ENCODE peak calls at places on chromosomes 6 and 20, in seven cellular contexts. One of them, this sample, is unnamed.

GRCh38 chr6:5109436-5109835 is 24.3 kb downstream of the PPP1R3G start:
- DNase-seq in hepatocyte: no peak
- DNase-seq in upper lobe of right lung: no peak
- DNase-seq in A549: no peak
- DNase-seq in fibroblast of lung: no peak
- DNase-seq in dorsolateral prefrontal cortex: no peak
- DNase-seq in tibial artery: no peak
- DNase-seq in this sample: no peak

GRCh38 chr6:113147544-113147943 is 709.6 kb upstream of the MARCKS start:
- DNase-seq in hepatocyte: no peak
- DNase-seq in upper lobe of right lung: no peak
- DNase-seq in fibroblast of lung: peak
- DNase-seq in A549: no peak
- DNase-seq in dorsolateral prefrontal cortex: no peak
- DNase-seq in tibial artery: no peak
- DNase-seq in this sample: peak

GRCh38 chr20:33929917-33930316 is 63.8 kb upstream of the RALY start:
- DNase-seq in A549: no peak
- DNase-seq in dorsolateral prefrontal cortex: no peak
- DNase-seq in tibial artery: no peak
- DNase-seq in hepatocyte: no peak
- DNase-seq in upper lobe of right lung: no peak
- DNase-seq in fibroblast of lung: no peak
- DNase-seq in this sample: no peak

GRCh38 chr6:157292202-157292601 is 31.1 kb downstream of the TMEM242 start:
- DNase-seq in hepatocyte: no peak
- DNase-seq in upper lobe of right lung: no peak
- DNase-seq in fibroblast of lung: no peak
- DNase-seq in A549: no peak
- DNase-seq in tibial artery: no peak
- DNase-seq in dorsolateral prefrontal cortex: no peak
- DNase-seq in this sample: no peak

GRCh38 chr6:142387997-142388815 is 86.4 kb downstream of the ADGRG6 start:
- DNase-seq in fibroblast of lung: peak
- DNase-seq in dorsolateral prefrontal cortex: no peak
- DNase-seq in A549: peak
- DNase-seq in tibial artery: no peak
- DNase-seq in hepatocyte: peak
- DNase-seq in upper lobe of right lung: no peak
- DNase-seq in this sample: no peak

GRCh38 chr6:169207482-169207881 is 46.2 kb downstream of the THBS2 start:
- DNase-seq in fibroblast of lung: no peak
- DNase-seq in tibial artery: no peak
- DNase-seq in A549: no peak
- DNase-seq in hepatocyte: no peak
- DNase-seq in dorsolateral prefrontal cortex: no peak
- DNase-seq in upper lobe of right lung: no peak
- DNase-seq in this sample: no peak

GRCh38 chr6:43834528-43835145 is 64.6 kb downstream of the VEGFA start:
- DNase-seq in fibroblast of lung: no peak
- DNase-seq in upper lobe of right lung: no peak
- DNase-seq in hepatocyte: no peak
- DNase-seq in tibial artery: no peak
- DNase-seq in dorsolateral prefrontal cortex: no peak
- DNase-seq in A549: no peak
- DNase-seq in this sample: no peak

GRCh38 chr20:50561379-50562078 is 51.3 kb downstream of the PTPN1 start:
- DNase-seq in tibial artery: no peak
- DNase-seq in A549: peak
- DNase-seq in fibroblast of lung: peak
- DNase-seq in hepatocyte: peak
- DNase-seq in upper lobe of right lung: no peak
- DNase-seq in dorsolateral prefrontal cortex: no peak
- DNase-seq in this sample: peak

GRCh38 chr6:37514840-37515239 is 15.1 kb upstream of the CCDC167 start:
- DNase-seq in tibial artery: no peak
- DNase-seq in hepatocyte: no peak
- DNase-seq in dorsolateral prefrontal cortex: no peak
- DNase-seq in fibroblast of lung: no peak
- DNase-seq in A549: no peak
- DNase-seq in upper lobe of right lung: no peak
- DNase-seq in this sample: no peak

GRCh38 chr6:73796881-73797280 is 100.9 kb downstream of the CD109 start:
- DNase-seq in fibroblast of lung: no peak
- DNase-seq in tibial artery: no peak
- DNase-seq in upper lobe of right lung: no peak
- DNase-seq in dorsolateral prefrontal cortex: no peak
- DNase-seq in hepatocyte: no peak
- DNase-seq in A549: no peak
- DNase-seq in this sample: no peak

GRCh38 chr6:121435444-121436069 is at the start of gene GJA1:
- DNase-seq in dorsolateral prefrontal cortex: no peak
- DNase-seq in upper lobe of right lung: no peak
- DNase-seq in tibial artery: peak
- DNase-seq in hepatocyte: peak
- DNase-seq in A549: peak
- DNase-seq in fibroblast of lung: peak
- DNase-seq in this sample: peak

GRCh38 chr6:22612241-22612640 is 42.9 kb downstream of the HDGFL1 start:
- DNase-seq in dorsolateral prefrontal cortex: no peak
- DNase-seq in fibroblast of lung: peak
- DNase-seq in A549: no peak
- DNase-seq in upper lobe of right lung: no peak
- DNase-seq in tibial artery: no peak
- DNase-seq in hepatocyte: no peak
- DNase-seq in this sample: no peak

GRCh38 chr20:44064501-44065400 is 122.2 kb downstream of the JPH2 start:
- DNase-seq in dorsolateral prefrontal cortex: no peak
- DNase-seq in upper lobe of right lung: no peak
- DNase-seq in hepatocyte: no peak
- DNase-seq in A549: no peak
- DNase-seq in tibial artery: no peak
- DNase-seq in fibroblast of lung: no peak
- DNase-seq in this sample: no peak

GRCh38 chr6:37021356-37022129 is 16.1 kb downstream of the FGD2 start:
- DNase-seq in fibroblast of lung: peak
- DNase-seq in tibial artery: no peak
- DNase-seq in dorsolateral prefrontal cortex: no peak
- DNase-seq in upper lobe of right lung: no peak
- DNase-seq in hepatocyte: peak
- DNase-seq in A549: peak
- DNase-seq in this sample: no peak

GRCh38 chr6:36216559-36216958 is 20.0 kb downstream of the BRPF3 start:
- DNase-seq in tibial artery: no peak
- DNase-seq in hepatocyte: no peak
- DNase-seq in A549: no peak
- DNase-seq in upper lobe of right lung: no peak
- DNase-seq in fibroblast of lung: peak
- DNase-seq in dorsolateral prefrontal cortex: no peak
- DNase-seq in this sample: no peak

GRCh38 chr20:41249781-41250281 is 67.7 kb downstream of the ZHX3 start:
- DNase-seq in hepatocyte: peak
- DNase-seq in tibial artery: no peak
- DNase-seq in upper lobe of right lung: no peak
- DNase-seq in dorsolateral prefrontal cortex: no peak
- DNase-seq in fibroblast of lung: peak
- DNase-seq in A549: peak
- DNase-seq in this sample: peak

GRCh38 chr20:41247523-41248370 is 69.8 kb downstream of the ZHX3 start:
- DNase-seq in tibial artery: no peak
- DNase-seq in upper lobe of right lung: no peak
- DNase-seq in dorsolateral prefrontal cortex: no peak
- DNase-seq in hepatocyte: no peak
- DNase-seq in A549: no peak
- DNase-seq in fibroblast of lung: no peak
- DNase-seq in this sample: no peak

GRCh38 chr20:41245086-41245707 is 72.3 kb downstream of the ZHX3 start:
- DNase-seq in fibroblast of lung: peak
- DNase-seq in hepatocyte: no peak
- DNase-seq in upper lobe of right lung: no peak
- DNase-seq in A549: no peak
- DNase-seq in dorsolateral prefrontal cortex: no peak
- DNase-seq in tibial artery: no peak
- DNase-seq in this sample: no peak

GRCh38 chr20:41249371-41249770 is 68.2 kb downstream of the ZHX3 start:
- DNase-seq in dorsolateral prefrontal cortex: no peak
- DNase-seq in A549: peak
- DNase-seq in upper lobe of right lung: no peak
- DNase-seq in fibroblast of lung: peak
- DNase-seq in tibial artery: peak
- DNase-seq in hepatocyte: peak
- DNase-seq in this sample: peak

DNA sequence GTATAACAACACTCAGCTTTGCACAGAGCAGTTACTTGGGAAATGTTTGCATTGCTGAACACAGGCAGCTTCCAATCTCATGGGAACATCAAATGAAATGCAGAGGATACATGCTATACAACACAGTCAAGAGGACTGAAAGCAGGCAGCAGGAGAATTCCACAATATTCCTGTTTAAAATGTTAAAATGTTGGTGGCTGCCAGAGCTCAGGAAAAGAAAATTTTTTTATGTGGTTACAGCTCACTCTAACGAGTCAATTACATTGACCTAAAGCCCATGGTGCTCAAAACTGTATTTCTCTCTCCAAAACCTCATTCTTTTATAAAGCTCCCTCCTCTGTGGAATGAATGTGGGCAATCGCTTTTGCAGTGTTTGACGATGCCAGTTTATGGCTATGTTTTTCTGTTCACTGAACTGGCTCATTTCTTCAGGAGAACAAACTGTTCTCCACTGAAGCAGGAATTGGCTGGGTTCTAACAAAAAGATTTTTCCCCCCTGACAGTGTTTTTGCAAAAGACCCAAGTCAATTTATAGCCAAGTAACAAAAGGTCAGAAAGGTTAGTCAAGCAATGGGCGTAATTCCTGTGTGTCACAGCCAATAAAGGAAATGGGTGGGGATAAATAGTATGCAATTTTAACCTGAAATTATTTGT is 69.0 kb downstream of the ZHX3 start:
- DNase-seq in tibial artery: peak
- DNase-seq in fibroblast of lung: peak
- DNase-seq in dorsolateral prefrontal cortex: no peak
- DNase-seq in upper lobe of right lung: no peak
- DNase-seq in A549: no peak
- DNase-seq in hepatocyte: no peak
- DNase-seq in this sample: no peak
- H3K4me3 ChIP-seq in tibial artery: no peak
- H3K4me3 ChIP-seq in fibroblast of lung: no peak
- H3K4me3 ChIP-seq in dorsolateral prefrontal cortex: no peak
- H3K4me3 ChIP-seq in upper lobe of right lung: no peak
- H3K4me3 ChIP-seq in A549: no peak
- H3K4me3 ChIP-seq in hepatocyte: no peak
- H3K4me3 ChIP-seq in this sample: no peak

GRCh38 chr20:57669626-57670025 is 40.2 kb downstream of the PMEPA1 start:
- DNase-seq in tibial artery: no peak
- DNase-seq in dorsolateral prefrontal cortex: no peak
- DNase-seq in upper lobe of right lung: no peak
- DNase-seq in hepatocyte: no peak
- DNase-seq in A549: no peak
- DNase-seq in fibroblast of lung: no peak
- DNase-seq in this sample: no peak
- TF ChIP-seq CTCF in tibial artery: no peak
- TF ChIP-seq CTCF in dorsolateral prefrontal cortex: no peak
- TF ChIP-seq CTCF in upper lobe of right lung: no peak
- TF ChIP-seq CTCF in hepatocyte: no peak
- TF ChIP-seq CTCF in A549: no peak
- TF ChIP-seq CTCF in fibroblast of lung: no peak
- TF ChIP-seq CTCF in this sample: no peak

GRCh38 chr6:29724937-29725869 is 2.0 kb downstream of the HLA-F start:
- DNase-seq in dorsolateral prefrontal cortex: no peak
- DNase-seq in tibial artery: no peak
- DNase-seq in A549: no peak
- DNase-seq in upper lobe of right lung: no peak
- DNase-seq in fibroblast of lung: no peak
- DNase-seq in hepatocyte: no peak
- DNase-seq in this sample: no peak
- H3K4me3 ChIP-seq in dorsolateral prefrontal cortex: peak
- H3K4me3 ChIP-seq in tibial artery: no peak
- H3K4me3 ChIP-seq in A549: no peak
- H3K4me3 ChIP-seq in upper lobe of right lung: peak
- H3K4me3 ChIP-seq in fibroblast of lung: no peak
- H3K4me3 ChIP-seq in hepatocyte: no peak
- H3K4me3 ChIP-seq in this sample: no peak

GRCh38 chr6:94196891-94197290 is 777.5 kb upstream of the EPHA7 start:
- DNase-seq in fibroblast of lung: no peak
- DNase-seq in hepatocyte: no peak
- DNase-seq in tibial artery: no peak
- DNase-seq in dorsolateral prefrontal cortex: no peak
- DNase-seq in upper lobe of right lung: no peak
- DNase-seq in A549: no peak
- DNase-seq in this sample: no peak
- TF ChIP-seq CTCF in fibroblast of lung: no peak
- TF ChIP-seq CTCF in hepatocyte: no peak
- TF ChIP-seq CTCF in tibial artery: no peak
- TF ChIP-seq CTCF in dorsolateral prefrontal cortex: no peak
- TF ChIP-seq CTCF in upper lobe of right lung: no peak
- TF ChIP-seq CTCF in A549: no peak
- TF ChIP-seq CTCF in this sample: no peak

GRCh38 chr6:27143474-27144026 is 104.0 kb upstream of the PRSS16 start:
- DNase-seq in hepatocyte: no peak
- DNase-seq in dorsolateral prefrontal cortex: no peak
- DNase-seq in fibroblast of lung: no peak
- DNase-seq in upper lobe of right lung: no peak
- DNase-seq in A549: no peak
- DNase-seq in tibial artery: no peak
- DNase-seq in this sample: no peak
- H3K4me3 ChIP-seq in hepatocyte: no peak
- H3K4me3 ChIP-seq in dorsolateral prefrontal cortex: no peak
- H3K4me3 ChIP-seq in fibroblast of lung: no peak
- H3K4me3 ChIP-seq in upper lobe of right lung: no peak
- H3K4me3 ChIP-seq in A549: peak
- H3K4me3 ChIP-seq in tibial artery: no peak
- H3K4me3 ChIP-seq in this sample: peak

GRCh38 chr6:99609839-99610489 is 3.3 kb downstream of the PRDM13 start:
- DNase-seq in dorsolateral prefrontal cortex: no peak
- DNase-seq in upper lobe of right lung: no peak
- DNase-seq in A549: no peak
- DNase-seq in hepatocyte: no peak
- DNase-seq in tibial artery: no peak
- DNase-seq in fibroblast of lung: no peak
- DNase-seq in this sample: no peak
- TF ChIP-seq CTCF in dorsolateral prefrontal cortex: no peak
- TF ChIP-seq CTCF in upper lobe of right lung: no peak
- TF ChIP-seq CTCF in A549: no peak
- TF ChIP-seq CTCF in hepatocyte: no peak
- TF ChIP-seq CTCF in tibial artery: no peak
- TF ChIP-seq CTCF in fibroblast of lung: no peak
- TF ChIP-seq CTCF in this sample: no peak